ENCODE peak calls at places on chromosomes 3 and 15, in six cellular contexts. B is keratinocyte, J is GM23248, P is psoas muscle, E is tibial artery, G is transverse colon. H is an unnamed sample. For H3K4me1, the result is how much of the 10 kb centered on the place peaks cover.

GRCh38 chr3:46892285-46893145 is 15.0 kb downstream of the PTH1R start:
- DNase-seq in B (no peak), J (peak), P (peak), E (peak), G (peak), H (peak)

GRCh38 chr15:44535509-44536297 is 1.2 kb upstream of the EIF3J start:
- DNase-seq in B (no peak), J (no peak), P (no peak), E (no peak), G (peak), H (no peak)

GRCh38 chr3:194659778-194660177 is 12.2 kb downstream of the LSG1 start:
- DNase-seq in B (no peak), J (peak), P (no peak), E (no peak), G (no peak), H (no peak)

GRCh38 chr3:52333869-52334557 is 17.9 kb downstream of the DNAH1 start:
- DNase-seq in B (no peak), J (peak), P (no peak), E (no peak), G (no peak), H (no peak)

GRCh38 chr15:94387854-94388441 is 156.6 kb downstream of the MCTP2 start:
- DNase-seq in B (no peak), J (no peak), P (no peak), E (no peak), G (no peak), H (no peak)

GRCh38 chr15:54605556-54605955 is 591.2 kb downstream of the RSL24D1 start:
- DNase-seq in B (no peak), J (no peak), P (no peak), E (no peak), G (no peak), H (no peak)

GRCh38 chr3:57896046-57896445 is 112.2 kb upstream of the FLNB start:
- DNase-seq in B (no peak), J (no peak), P (no peak), E (no peak), G (no peak), H (no peak)

GRCh38 chr15:88394553-88395159 is 72.5 kb downstream of the MRPL46 start:
- DNase-seq in B (no peak), J (peak), P (no peak), E (no peak), G (no peak), H (no peak)

GRCh38 chr15:99909914-99910313 is 176.7 kb upstream of the LYSMD4 start:
- DNase-seq in B (no peak), J (peak), P (no peak), E (no peak), G (no peak), H (no peak)

GRCh38 chr15:80418892-80419537 is 14.8 kb downstream of the ARNT2 start:
- DNase-seq in B (no peak), J (peak), P (no peak), E (no peak), G (no peak), H (peak)

GRCh38 chr15:66188464-66188863 is 65.1 kb downstream of the MEGF11 start:
- DNase-seq in B (no peak), J (no peak), P (no peak), E (no peak), G (no peak), H (no peak)

GRCh38 chr3:197352382-197352781 is 54.0 kb upstream of the DLG1 start:
- DNase-seq in B (no peak), J (peak), P (peak), E (no peak), G (peak), H (no peak)

GRCh38 chr3:28860307-28860706 is 420.6 kb upstream of the RBMS3 start:
- DNase-seq in B (no peak), J (peak), P (peak), E (peak), G (no peak), H (no peak)

GRCh38 chr3:87088984-87089841 is 98.3 kb upstream of the VGLL3 start:
- DNase-seq in B (no peak), J (peak), P (peak), E (peak), G (peak), H (peak)

GRCh38 chr15:67259375-67259774 is 4.8 kb downstream of the IQCH start:
- DNase-seq in B (no peak), J (no peak), P (no peak), E (no peak), G (no peak), H (no peak)

GRCh38 chr15:50224606-50225005 is 40.9 kb downstream of the HDC start:
- DNase-seq in B (no peak), J (peak), P (no peak), E (no peak), G (no peak), H (no peak)

GRCh38 chr15:80887148-80887547 is 102.5 kb downstream of the MESD start:
- DNase-seq in B (no peak), J (no peak), P (no peak), E (no peak), G (no peak), H (no peak)

DNA sequence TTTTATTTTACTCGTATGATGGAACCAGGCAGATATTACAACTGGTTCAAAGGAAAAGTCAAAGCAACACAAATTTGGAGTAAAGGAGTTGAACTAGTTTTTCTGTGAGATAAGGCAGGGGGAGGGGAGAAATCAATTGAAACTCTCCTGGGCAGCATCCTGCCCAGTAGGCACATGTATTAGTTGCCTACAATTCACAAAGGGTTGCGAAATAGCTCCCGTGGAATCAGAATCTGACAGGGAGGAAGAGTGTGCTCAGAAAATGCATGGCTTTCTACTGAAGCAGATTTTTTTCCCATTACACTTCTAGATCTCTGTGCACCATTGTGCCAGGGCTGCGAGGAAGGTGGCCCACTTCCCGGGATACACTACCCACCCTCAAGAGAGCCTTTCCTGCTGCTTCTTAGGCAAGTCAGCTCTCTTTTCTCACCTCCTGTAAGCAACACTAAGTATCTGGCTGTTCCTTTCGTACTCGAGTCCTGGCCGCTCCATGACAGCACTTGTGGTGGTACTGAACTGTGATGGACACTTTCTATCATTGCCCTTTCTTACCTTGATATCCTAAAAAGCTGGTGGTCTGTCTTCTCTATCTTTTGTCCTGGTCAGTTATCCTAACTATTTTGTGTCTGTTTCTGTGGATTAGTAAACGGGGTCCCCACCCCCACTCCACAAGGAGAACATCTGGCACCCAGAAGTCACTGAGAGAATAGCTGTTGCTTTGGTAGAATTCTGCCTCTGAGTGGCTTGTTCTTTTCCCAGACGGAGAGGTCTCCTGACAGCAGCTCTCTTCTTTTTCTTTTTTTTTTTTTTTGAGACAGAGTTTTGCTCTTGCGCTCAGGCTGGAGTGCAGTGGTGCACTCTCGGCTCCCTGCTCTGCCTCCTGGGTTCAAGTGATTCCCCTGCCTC is 74.8 kb downstream of the RPL39L start:
- DNase-seq in B (no peak), J (peak), P (no peak), E (no peak), G (no peak), H (no peak)
- H3K4me3 ChIP-seq in B (no peak), J (no peak), P (no peak), E (no peak), G (no peak), H (no peak)

GRCh38 chr3:120093119-120093922 is 926 bp downstream of the GSK3B start:
- DNase-seq in B (no peak), J (peak), P (no peak), E (no peak), G (peak), H (no peak)

GRCh38 chr3:120090422-120090821 is 3.8 kb downstream of the GSK3B start:
- DNase-seq in B (no peak), J (no peak), P (no peak), E (no peak), G (no peak), H (no peak)

GRCh38 chr3:120089089-120089488 is 5.2 kb downstream of the GSK3B start:
- DNase-seq in B (no peak), J (no peak), P (no peak), E (no peak), G (no peak), H (no peak)

GRCh38 chr3:120092444-120092843 is 1.8 kb downstream of the GSK3B start:
- DNase-seq in B (no peak), J (no peak), P (no peak), E (no peak), G (no peak), H (no peak)

DNA sequence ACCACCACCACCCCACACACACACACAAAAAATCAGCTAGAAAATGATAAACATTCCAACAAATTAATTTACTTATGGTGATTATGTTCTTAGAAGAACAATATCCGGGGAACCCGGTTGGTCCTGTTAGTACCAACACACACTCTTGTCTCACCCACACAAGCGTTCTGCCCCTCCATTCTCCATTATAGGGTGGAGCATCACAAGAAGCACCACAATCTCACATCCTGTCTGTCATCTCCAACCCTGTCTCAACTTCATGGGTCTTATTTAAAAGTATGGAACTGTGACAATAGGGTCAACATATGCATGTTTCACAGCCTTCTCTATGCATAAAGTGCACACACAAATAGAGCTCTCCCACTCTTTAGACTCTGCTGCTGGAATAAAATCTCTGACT is 5.6 kb downstream of the GSK3B start:
- DNase-seq in B (no peak), J (no peak), P (no peak), E (no peak), G (no peak), H (no peak)
- H3K4me1 ChIP-seq in B (under half), J (under half), P (under half), E (under half), G (under half), H (under half)

DNA sequence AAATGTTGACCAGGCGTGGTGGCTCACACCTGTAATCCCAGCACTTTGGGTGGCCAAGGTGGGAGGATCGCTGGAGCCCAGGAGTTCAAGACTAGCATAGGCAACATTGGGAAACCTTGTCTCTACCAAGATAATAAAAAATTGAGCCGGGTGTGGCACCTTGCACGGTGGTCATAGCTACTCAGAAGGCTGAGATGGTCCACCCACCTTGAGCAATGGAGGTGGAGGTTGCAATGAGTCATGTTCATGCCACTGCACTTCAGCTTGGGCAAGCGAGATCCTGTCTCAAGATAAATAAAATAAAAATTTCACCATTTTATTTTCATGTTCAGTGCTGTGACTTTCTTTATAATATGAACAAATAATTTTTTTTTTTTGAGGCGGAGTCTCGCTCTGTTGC is 12.5 kb downstream of the MAPK6 start:
- DNase-seq in B (no peak), J (peak), P (no peak), E (no peak), G (peak), H (no peak)
- H3K27ac ChIP-seq in B (peak), J (no peak), P (no peak), E (no peak), G (no peak), H (no peak)

GRCh38 chr3:134357261-134357913 is 16.9 kb downstream of the AMOTL2 start:
- DNase-seq in B (no peak), J (peak), P (no peak), E (no peak), G (no peak), H (no peak)

GRCh38 chr3:134360046-134360445 is 14.2 kb downstream of the AMOTL2 start:
- DNase-seq in B (no peak), J (peak), P (peak), E (no peak), G (no peak), H (no peak)

GRCh38 chr3:134359121-134360010 is 14.9 kb downstream of the AMOTL2 start:
- DNase-seq in B (no peak), J (peak), P (no peak), E (no peak), G (no peak), H (no peak)

GRCh38 chr3:134356411-134357040 is 17.7 kb downstream of the AMOTL2 start:
- DNase-seq in B (no peak), J (no peak), P (no peak), E (no peak), G (no peak), H (no peak)

DNA sequence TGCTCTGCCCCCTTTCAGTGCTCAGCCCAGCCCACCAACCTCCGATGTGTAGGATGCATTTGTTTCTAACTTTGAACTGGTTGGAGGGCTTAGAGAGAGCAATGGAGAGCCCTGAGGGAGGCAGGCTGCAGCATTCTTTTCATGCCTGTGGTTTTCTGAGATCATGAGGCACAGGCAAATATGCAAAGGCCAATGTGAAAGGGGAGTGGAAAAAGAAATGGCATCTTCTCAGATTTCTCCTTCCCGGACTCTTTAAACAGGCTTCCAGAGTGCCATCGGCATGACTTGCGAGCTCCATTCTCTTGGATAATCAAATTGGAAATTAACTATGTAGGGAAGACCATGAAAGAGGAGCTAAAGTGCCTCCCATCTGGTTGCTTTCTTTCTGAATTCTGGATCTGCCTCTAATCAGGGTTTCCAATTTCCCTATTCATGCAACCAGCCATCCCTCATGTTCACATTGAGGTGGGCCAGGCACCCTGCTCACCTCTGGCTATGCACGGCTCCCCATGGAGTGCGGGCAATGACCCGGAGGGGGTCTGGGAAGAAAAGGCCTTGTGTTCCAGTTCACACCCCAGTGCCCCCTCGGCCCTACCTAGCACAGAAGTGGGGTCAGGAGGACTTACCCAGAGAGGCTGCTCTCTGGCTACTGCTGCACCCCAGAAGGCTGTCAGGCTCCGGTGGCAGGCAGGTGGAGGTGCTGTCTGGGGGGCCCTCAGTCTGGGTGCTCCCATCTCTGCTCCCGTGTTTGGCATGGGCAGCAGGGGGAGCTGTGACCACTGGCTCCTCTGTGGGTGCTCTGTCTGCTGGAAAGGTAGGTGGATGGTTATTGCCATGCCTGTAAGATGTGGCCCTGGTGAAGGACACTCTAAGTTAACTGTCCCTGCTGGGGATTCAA is 16.1 kb downstream of the AMOTL2 start:
- DNase-seq in B (no peak), J (peak), P (peak), E (peak), G (no peak), H (peak)
- H3K4me3 ChIP-seq in B (no peak), J (peak), P (no peak), E (no peak), G (no peak), H (no peak)

GRCh38 chr3:32835943-32836342 is 18.1 kb downstream of the TRIM71 start:
- DNase-seq in B (no peak), J (no peak), P (no peak), E (no peak), G (no peak), H (no peak)

GRCh38 chr3:32839714-32840085 is 21.9 kb downstream of the TRIM71 start:
- DNase-seq in B (no peak), J (no peak), P (no peak), E (no peak), G (no peak), H (no peak)

GRCh38 chr3:32836601-32837000 is 18.8 kb downstream of the TRIM71 start:
- DNase-seq in B (no peak), J (no peak), P (no peak), E (no peak), G (no peak), H (no peak)

GRCh38 chr3:32837789-32838188 is 20.0 kb downstream of the TRIM71 start:
- DNase-seq in B (no peak), J (no peak), P (no peak), E (no peak), G (no peak), H (no peak)

DNA sequence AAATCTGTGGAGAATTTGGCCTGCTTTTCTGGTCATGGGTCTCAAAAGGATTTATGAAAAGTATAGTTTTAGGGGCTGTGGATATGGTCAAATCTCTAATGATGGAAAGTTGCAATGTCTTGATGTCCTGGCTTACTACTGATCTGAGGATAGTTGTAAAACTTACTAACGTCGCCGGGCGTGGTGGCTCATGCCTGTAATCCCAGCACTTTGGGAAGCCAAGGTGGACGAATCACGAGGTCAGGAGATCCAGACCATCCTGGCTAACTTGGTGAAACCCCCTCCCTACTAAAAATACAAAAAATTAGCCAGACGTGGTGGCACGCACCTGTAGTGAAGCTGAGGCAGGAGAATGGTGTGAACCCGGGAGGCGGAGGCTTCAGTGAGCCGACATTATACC is 19.6 kb downstream of the TRIM71 start:
- DNase-seq in B (no peak), J (no peak), P (no peak), E (no peak), G (no peak), H (no peak)
- H3K4me1 ChIP-seq in B (under half), J (under half), P (under half), E (under half), G (under half), H (under half)

GRCh38 chr3:64644483-64644882 is 43.3 kb downstream of the ADAMTS9 start:
- DNase-seq in B (no peak), J (no peak), P (no peak), E (no peak), G (no peak), H (no peak)

GRCh38 chr3:64645236-64645635 is 42.6 kb downstream of the ADAMTS9 start:
- DNase-seq in B (no peak), J (no peak), P (no peak), E (no peak), G (no peak), H (peak)

GRCh38 chr3:64639022-64639421 is 48.8 kb downstream of the ADAMTS9 start:
- DNase-seq in B (no peak), J (no peak), P (no peak), E (no peak), G (no peak), H (no peak)

GRCh38 chr3:64647825-64648224 is 40.0 kb downstream of the ADAMTS9 start:
- DNase-seq in B (no peak), J (no peak), P (no peak), E (no peak), G (no peak), H (no peak)

GRCh38 chr3:64642327-64643151 is 45.3 kb downstream of the ADAMTS9 start:
- DNase-seq in B (no peak), J (no peak), P (no peak), E (no peak), G (peak), H (no peak)
- H3K27ac ChIP-seq in B (no peak), J (no peak), P (no peak), E (no peak), G (peak), H (no peak)

GRCh38 chr3:100992086-100993033 is 861 bp downstream of the ABI3BP start:
- DNase-seq in B (no peak), J (peak), P (no peak), E (no peak), G (peak), H (no peak)
- H3K4me3 ChIP-seq in B (peak), J (peak), P (peak), E (peak), G (peak), H (peak)

H was measured in SJSA1.